ENCODE peak calls at places on chromosomes 7 and 10, in four cellular contexts. One of them, this sample, is unnamed.

GRCh38 chr7:33904680-33905388 is 505 bp upstream of the BMPER start:
- DNase-seq in body of pancreas: no peak
- DNase-seq in naive thymus-derived CD4-positive, alpha-beta T cell: peak; percentile 23
- DNase-seq in lower lobe of right lung: peak; percentile 44
- DNase-seq in this sample: no peak

GRCh38 chr7:34842782-34843181 is 184.8 kb downstream of the NPSR1 start:
- DNase-seq in body of pancreas: no peak
- DNase-seq in naive thymus-derived CD4-positive, alpha-beta T cell: no peak
- DNase-seq in lower lobe of right lung: no peak
- DNase-seq in this sample: no peak

GRCh38 chr7:129950191-129950940 is 2.4 kb downstream of the UBE2H start:
- DNase-seq in body of pancreas: peak; percentile 12
- DNase-seq in naive thymus-derived CD4-positive, alpha-beta T cell: no peak
- DNase-seq in lower lobe of right lung: no peak
- DNase-seq in this sample: no peak

GRCh38 chr10:124296121-124296812 is 122.5 kb downstream of the OAT start:
- DNase-seq in body of pancreas: no peak
- DNase-seq in naive thymus-derived CD4-positive, alpha-beta T cell: no peak
- DNase-seq in lower lobe of right lung: no peak
- DNase-seq in this sample: no peak

GRCh38 chr7:111753968-111754367 is 191.7 kb upstream of the IMMP2L start:
- DNase-seq in body of pancreas: peak; percentile 32
- DNase-seq in naive thymus-derived CD4-positive, alpha-beta T cell: no peak
- DNase-seq in lower lobe of right lung: no peak
- DNase-seq in this sample: no peak

GRCh38 chr7:50348469-50349162 is 44.1 kb downstream of the IKZF1 start:
- DNase-seq in body of pancreas: no peak
- DNase-seq in naive thymus-derived CD4-positive, alpha-beta T cell: no peak
- DNase-seq in lower lobe of right lung: no peak
- DNase-seq in this sample: no peak

GRCh38 chr10:50993817-50994251 is 80.5 kb upstream of the PRKG1 start:
- DNase-seq in body of pancreas: peak; percentile 55
- DNase-seq in naive thymus-derived CD4-positive, alpha-beta T cell: no peak
- DNase-seq in lower lobe of right lung: peak; percentile 52
- DNase-seq in this sample: no peak

GRCh38 chr10:49359349-49360231 is 36.3 kb downstream of the DRGX start:
- DNase-seq in body of pancreas: no peak
- DNase-seq in naive thymus-derived CD4-positive, alpha-beta T cell: no peak
- DNase-seq in lower lobe of right lung: no peak
- DNase-seq in this sample: no peak

GRCh38 chr7:11767148-11767547 is 64.8 kb downstream of the THSD7A start:
- DNase-seq in body of pancreas: no peak
- DNase-seq in naive thymus-derived CD4-positive, alpha-beta T cell: no peak
- DNase-seq in lower lobe of right lung: no peak
- DNase-seq in this sample: no peak

GRCh38 chr7:26860361-26860760 is 4.0 kb downstream of the SKAP2 start:
- DNase-seq in body of pancreas: no peak
- DNase-seq in naive thymus-derived CD4-positive, alpha-beta T cell: no peak
- DNase-seq in lower lobe of right lung: no peak
- DNase-seq in this sample: peak; percentile 42

GRCh38 chr10:61183971-61184370 is 240.0 kb upstream of the RHOBTB1 start:
- DNase-seq in body of pancreas: no peak
- DNase-seq in naive thymus-derived CD4-positive, alpha-beta T cell: no peak
- DNase-seq in lower lobe of right lung: no peak
- DNase-seq in this sample: no peak

GRCh38 chr10:71370031-71370430 is 26.7 kb upstream of the CDH23 start:
- DNase-seq in body of pancreas: no peak
- DNase-seq in naive thymus-derived CD4-positive, alpha-beta T cell: no peak
- DNase-seq in lower lobe of right lung: no peak
- DNase-seq in this sample: no peak

GRCh38 chr10:132162590-132163277 is 24.0 kb upstream of the DPYSL4 start:
- DNase-seq in body of pancreas: no peak
- DNase-seq in naive thymus-derived CD4-positive, alpha-beta T cell: no peak
- DNase-seq in lower lobe of right lung: peak; percentile 52
- DNase-seq in this sample: no peak

GRCh38 chr7:156069897-156070296 is 257.6 kb upstream of the SHH start:
- DNase-seq in body of pancreas: no peak
- DNase-seq in naive thymus-derived CD4-positive, alpha-beta T cell: no peak
- DNase-seq in lower lobe of right lung: no peak
- DNase-seq in this sample: no peak

GRCh38 chr7:101903505-101903849 is 86.1 kb downstream of the CUX1 start:
- DNase-seq in body of pancreas: no peak
- DNase-seq in naive thymus-derived CD4-positive, alpha-beta T cell: no peak
- DNase-seq in lower lobe of right lung: no peak
- DNase-seq in this sample: no peak

GRCh38 chr7:157515342-157516041 is 178.7 kb downstream of the DNAJB6 start:
- DNase-seq in body of pancreas: no peak
- DNase-seq in naive thymus-derived CD4-positive, alpha-beta T cell: no peak
- DNase-seq in lower lobe of right lung: no peak
- DNase-seq in this sample: no peak

GRCh38 chr7:72925546-72926120 is 738 bp downstream of the POM121 start:
- DNase-seq in body of pancreas: no peak
- DNase-seq in naive thymus-derived CD4-positive, alpha-beta T cell: no peak
- DNase-seq in lower lobe of right lung: no peak
- DNase-seq in this sample: no peak

GRCh38 chr7:157584420-157584819 is 247.6 kb downstream of the DNAJB6 start:
- DNase-seq in body of pancreas: no peak
- DNase-seq in naive thymus-derived CD4-positive, alpha-beta T cell: no peak
- DNase-seq in lower lobe of right lung: no peak
- DNase-seq in this sample: no peak

GRCh38 chr10:132975976-132976682 is 33.8 kb upstream of the CFAP46 start:
- DNase-seq in body of pancreas: no peak
- DNase-seq in naive thymus-derived CD4-positive, alpha-beta T cell: no peak
- DNase-seq in lower lobe of right lung: peak; percentile 34
- DNase-seq in this sample: no peak

GRCh38 chr10:63692205-63692896 is 171.2 kb downstream of the REEP3 start:
- DNase-seq in body of pancreas: no peak
- DNase-seq in naive thymus-derived CD4-positive, alpha-beta T cell: no peak
- DNase-seq in lower lobe of right lung: no peak
- DNase-seq in this sample: no peak

GRCh38 chr7:152899482-152900166 is 140.1 kb downstream of the ACTR3B start:
- DNase-seq in body of pancreas: peak; percentile 85
- DNase-seq in naive thymus-derived CD4-positive, alpha-beta T cell: no peak
- DNase-seq in lower lobe of right lung: peak; percentile 76
- DNase-seq in this sample: no peak

GRCh38 chr10:6543431-6544005 is 36.6 kb downstream of the PRKCQ start:
- DNase-seq in body of pancreas: no peak
- DNase-seq in naive thymus-derived CD4-positive, alpha-beta T cell: peak; percentile 65
- DNase-seq in lower lobe of right lung: no peak
- DNase-seq in this sample: peak; percentile 27

GRCh38 chr10:20890491-20891337 is 6.4 kb downstream of the NEBL start:
- DNase-seq in body of pancreas: no peak
- DNase-seq in naive thymus-derived CD4-positive, alpha-beta T cell: no peak
- DNase-seq in lower lobe of right lung: no peak
- DNase-seq in this sample: no peak

GRCh38 chr7:24574365-24574764 is 1.1 kb downstream of the PALS2 start:
- DNase-seq in body of pancreas: no peak
- DNase-seq in naive thymus-derived CD4-positive, alpha-beta T cell: no peak
- DNase-seq in lower lobe of right lung: no peak
- DNase-seq in this sample: no peak

GRCh38 chr7:143284591-143285453 is at the start of gene TMEM139:
- DNase-seq in body of pancreas: peak; percentile 80
- DNase-seq in naive thymus-derived CD4-positive, alpha-beta T cell: no peak
- DNase-seq in lower lobe of right lung: peak; percentile 61
- DNase-seq in this sample: peak; percentile 99

GRCh38 chr10:30127120-30127541 is 67.7 kb upstream of the JCAD start:
- DNase-seq in body of pancreas: peak; percentile 5
- DNase-seq in naive thymus-derived CD4-positive, alpha-beta T cell: no peak
- DNase-seq in lower lobe of right lung: no peak
- DNase-seq in this sample: no peak

GRCh38 chr10:72736176-72736795 is 44.3 kb downstream of the MCU start:
- DNase-seq in body of pancreas: peak; percentile 5
- DNase-seq in naive thymus-derived CD4-positive, alpha-beta T cell: no peak
- DNase-seq in lower lobe of right lung: no peak
- DNase-seq in this sample: peak; percentile 63

GRCh38 chr7:101306307-101306706 is 15.3 kb downstream of the IFT22 start:
- DNase-seq in body of pancreas: no peak
- DNase-seq in naive thymus-derived CD4-positive, alpha-beta T cell: no peak
- DNase-seq in lower lobe of right lung: no peak
- DNase-seq in this sample: no peak

GRCh38 chr7:30335763-30336487 is 51.5 kb downstream of the ZNRF2 start:
- DNase-seq in body of pancreas: no peak
- DNase-seq in naive thymus-derived CD4-positive, alpha-beta T cell: no peak
- DNase-seq in lower lobe of right lung: no peak
- DNase-seq in this sample: no peak

GRCh38 chr10:43852141-43852540 is 203.5 kb upstream of the ZNF32 start:
- DNase-seq in body of pancreas: peak; percentile 55
- DNase-seq in naive thymus-derived CD4-positive, alpha-beta T cell: no peak
- DNase-seq in lower lobe of right lung: no peak
- DNase-seq in this sample: no peak

GRCh38 chr10:125633517-125633999 is 49.4 kb downstream of the TEX36 start:
- DNase-seq in body of pancreas: no peak
- DNase-seq in naive thymus-derived CD4-positive, alpha-beta T cell: no peak
- DNase-seq in lower lobe of right lung: no peak
- DNase-seq in this sample: peak; percentile 7

GRCh38 chr7:90383879-90384278 is 19.4 kb upstream of the CLDN12 start:
- DNase-seq in body of pancreas: no peak
- DNase-seq in naive thymus-derived CD4-positive, alpha-beta T cell: no peak
- DNase-seq in lower lobe of right lung: no peak
- DNase-seq in this sample: no peak

GRCh38 chr7:25852995-25853713 is 298.8 kb upstream of the NFE2L3 start:
- DNase-seq in body of pancreas: no peak
- DNase-seq in naive thymus-derived CD4-positive, alpha-beta T cell: no peak
- DNase-seq in lower lobe of right lung: no peak
- DNase-seq in this sample: no peak

GRCh38 chr10:37754538-37755323 is 102.7 kb downstream of the ZNF248 start:
- DNase-seq in body of pancreas: peak; percentile 22
- DNase-seq in naive thymus-derived CD4-positive, alpha-beta T cell: no peak
- DNase-seq in lower lobe of right lung: no peak
- DNase-seq in this sample: peak; percentile 1

GRCh38 chr10:132565516-132566209 is 28.1 kb downstream of the INPP5A start:
- DNase-seq in body of pancreas: no peak
- DNase-seq in naive thymus-derived CD4-positive, alpha-beta T cell: no peak
- DNase-seq in lower lobe of right lung: no peak
- DNase-seq in this sample: no peak

GRCh38 chr10:120897343-120897742 is 46.2 kb downstream of the WDR11 start:
- DNase-seq in body of pancreas: no peak
- DNase-seq in naive thymus-derived CD4-positive, alpha-beta T cell: no peak
- DNase-seq in lower lobe of right lung: no peak
- DNase-seq in this sample: no peak
- H3K27ac ChIP-seq in body of pancreas: no peak overlapping the region
- H3K27ac ChIP-seq in naive thymus-derived CD4-positive, alpha-beta T cell: no peak overlapping the region
- H3K27ac ChIP-seq in lower lobe of right lung: no peak overlapping the region
- H3K27ac ChIP-seq in this sample: no peak overlapping the region

DNA sequence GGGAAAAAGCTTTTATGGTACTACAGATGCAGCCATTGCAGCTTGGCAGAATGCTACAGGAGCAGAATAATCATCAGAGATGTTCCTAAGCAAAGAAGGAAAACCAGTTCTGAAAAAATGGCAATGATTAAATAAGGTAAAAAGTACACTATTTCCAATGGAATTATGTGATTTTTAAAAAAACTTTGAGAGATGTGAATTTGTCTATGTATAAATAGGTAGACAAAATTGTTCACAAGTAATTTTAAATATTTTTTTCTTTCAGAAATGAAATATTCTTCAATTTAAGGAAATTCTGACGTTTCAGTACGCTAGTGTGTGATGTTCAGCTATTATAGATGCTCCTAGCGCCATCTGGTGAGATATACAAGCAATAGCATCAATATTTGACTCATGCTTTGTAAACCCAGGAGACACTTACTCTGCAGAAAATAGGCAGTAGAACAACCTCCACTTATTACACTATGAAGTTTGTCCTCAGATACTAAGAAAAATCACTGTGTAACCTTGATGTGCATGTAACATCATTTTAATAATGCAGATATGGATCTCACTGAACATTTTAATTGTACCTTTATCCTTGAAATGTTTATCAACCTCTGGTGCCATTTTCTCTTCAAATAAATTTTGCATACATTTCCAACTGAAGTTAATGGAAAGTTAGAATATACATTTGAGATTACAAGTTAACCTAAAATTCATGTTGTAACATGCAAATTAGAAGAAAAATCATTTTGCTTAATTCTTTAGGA is 151.4 kb upstream of the FAM3C start:
- DNase-seq in body of pancreas: peak; percentile 19
- DNase-seq in naive thymus-derived CD4-positive, alpha-beta T cell: no peak
- DNase-seq in lower lobe of right lung: no peak
- DNase-seq in this sample: peak; percentile 67
- H3K27ac ChIP-seq in body of pancreas: no peak overlapping the region
- H3K27ac ChIP-seq in naive thymus-derived CD4-positive, alpha-beta T cell: no peak overlapping the region
- H3K27ac ChIP-seq in lower lobe of right lung: no peak overlapping the region
- H3K27ac ChIP-seq in this sample: no peak overlapping the region

DNA sequence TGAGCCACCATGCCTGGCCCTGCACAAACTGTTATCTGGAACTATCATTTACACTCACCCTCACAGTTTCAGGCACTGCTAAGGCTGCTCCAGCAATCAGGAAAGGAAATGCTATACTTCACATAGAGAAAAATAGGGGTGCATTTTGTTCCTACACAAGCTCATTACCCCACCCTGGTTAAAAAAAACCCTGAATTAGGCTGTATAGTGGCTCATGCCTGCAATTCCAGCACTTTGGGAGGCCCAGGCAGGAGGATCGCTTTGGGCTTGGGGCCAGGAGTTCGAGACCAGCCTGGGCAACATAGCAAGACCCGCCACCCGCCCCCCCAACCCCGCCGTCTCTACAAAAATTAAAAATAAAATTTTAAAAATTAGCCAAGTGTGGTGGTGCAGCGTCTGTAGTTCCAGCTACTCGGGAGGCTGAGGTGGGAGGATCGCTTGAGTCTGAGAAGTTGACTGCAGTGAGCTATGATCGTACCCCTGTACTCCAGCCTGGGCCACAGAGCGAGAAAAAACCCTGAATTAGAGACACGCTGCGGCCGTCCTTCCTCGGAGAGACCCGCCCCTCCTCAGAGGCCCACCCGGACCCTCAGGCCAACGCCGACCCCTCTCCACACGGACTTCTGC is 539 bp downstream of the PTCD1 start:
- DNase-seq in body of pancreas: no peak
- DNase-seq in naive thymus-derived CD4-positive, alpha-beta T cell: no peak
- DNase-seq in lower lobe of right lung: no peak
- DNase-seq in this sample: no peak
- H3K27ac ChIP-seq in body of pancreas: peak overlapping the region; percentile 62
- H3K27ac ChIP-seq in naive thymus-derived CD4-positive, alpha-beta T cell: peak overlapping the region; percentile 81
- H3K27ac ChIP-seq in lower lobe of right lung: peak overlapping the region; percentile 85
- H3K27ac ChIP-seq in this sample: peak overlapping the region; percentile 85

GRCh38 chr7:70744414-70744942 is 387.5 kb upstream of the GALNT17 start:
- DNase-seq in body of pancreas: no peak
- DNase-seq in naive thymus-derived CD4-positive, alpha-beta T cell: no peak
- DNase-seq in lower lobe of right lung: no peak
- DNase-seq in this sample: no peak
- H3K27ac ChIP-seq in body of pancreas: no peak overlapping the region
- H3K27ac ChIP-seq in naive thymus-derived CD4-positive, alpha-beta T cell: no peak overlapping the region
- H3K27ac ChIP-seq in lower lobe of right lung: no peak overlapping the region
- H3K27ac ChIP-seq in this sample: no peak overlapping the region